ENCODE peak calls at places on chromosome X, in nine cellular contexts. D is HL-60, H is PC-3, K is left lung, I is right atrium auricular region, N is fibroblast of lung, R is body of pancreas, L is heart left ventricle, X is heart right ventricle. Z is an unnamed sample.

GRCh38 chrX:103656623-103657022 is 27.8 kb downstream of the TCEAL1 start:
- DNase-seq in D (no peak), N (peak; percentile 73), X (no peak), L (no peak), I (no peak), H (peak; percentile 95), R (no peak), K (no peak), Z (peak; percentile 62)

GRCh38 chrX:100680756-100681155 is 36.8 kb downstream of the SRPX2 start:
- DNase-seq in I (no peak), X (no peak), L (no peak), K (no peak), N (no peak), H (no peak), R (no peak), D (no peak), Z (no peak)

GRCh38 chrX:11446331-11446730 is 153.1 kb downstream of the AMELX start:
- DNase-seq in R (no peak), X (no peak), I (no peak), N (peak; percentile 83), D (no peak), K (no peak), L (no peak), H (no peak), Z (no peak)

GRCh38 chrX:27600686-27601085 is 10.5 kb downstream of the DCAF8L2 start:
- DNase-seq in L (no peak), H (peak; percentile 75), K (no peak), D (no peak), X (no peak), N (peak; percentile 33), I (no peak), R (no peak), Z (no peak)

GRCh38 chrX:10633722-10634121 is 13.3 kb upstream of the MID1 start:
- DNase-seq in D (no peak), L (peak; percentile 43), I (no peak), X (no peak), H (peak; percentile 90), K (no peak), N (peak; percentile 94), R (no peak), Z (peak; percentile 88)

GRCh38 chrX:63458981-63459380 is 107.8 kb upstream of the SPIN4 start:
- DNase-seq in L (no peak), K (no peak), I (no peak), H (no peak), R (no peak), D (no peak), X (no peak), N (no peak), Z (no peak)

GRCh38 chrX:31420711-31421151 is 348.9 kb upstream of the FTHL17 start:
- DNase-seq in D (no peak), H (no peak), N (no peak), R (no peak), K (no peak), L (no peak), X (no peak), I (no peak), Z (no peak)

GRCh38 chrX:124263743-124264142 is 68.7 kb upstream of the TEX13D start:
- DNase-seq in R (no peak), K (no peak), H (peak; percentile 18), N (no peak), L (no peak), D (peak; percentile 67), X (no peak), I (no peak), Z (no peak)

GRCh38 chrX:107485019-107485418 is 35.6 kb downstream of the FRMPD3 start:
- DNase-seq in X (no peak), N (peak; percentile 20), I (no peak), L (no peak), K (no peak), H (no peak), D (no peak), R (no peak), Z (no peak)

GRCh38 chrX:38803286-38803608 is 2.0 kb downstream of the MID1IP1 start:
- DNase-seq in X (no peak), H (no peak), K (no peak), R (no peak), I (no peak), D (no peak), L (no peak), N (no peak), Z (no peak)

GRCh38 chrX:27555514-27555913 is 34.6 kb upstream of the DCAF8L2 start:
- DNase-seq in R (no peak), D (no peak), N (peak; percentile 3), I (no peak), K (no peak), H (peak; percentile 67), X (no peak), L (no peak), Z (no peak)

GRCh38 chrX:13077168-13077567 is 32.7 kb upstream of the FAM9C start:
- DNase-seq in H (peak; percentile 56), D (peak; percentile 72), R (no peak), L (no peak), X (no peak), I (no peak), K (no peak), N (peak; percentile 37), Z (no peak)

GRCh38 chrX:43827791-43828190 is 54.5 kb downstream of the MAOB start:
- DNase-seq in N (no peak), H (no peak), D (no peak), L (no peak), X (no peak), I (no peak), K (no peak), R (no peak), Z (no peak)

GRCh38 chrX:57516491-57516890 is 75.3 kb upstream of the ZXDB start:
- DNase-seq in K (no peak), N (no peak), I (no peak), X (no peak), D (no peak), R (no peak), L (no peak), H (no peak), Z (no peak)

GRCh38 chrX:96564595-96564994 is 120.0 kb upstream of the DIAPH2 start:
- DNase-seq in H (no peak), K (no peak), D (peak; percentile 33), I (no peak), R (no peak), X (no peak), L (no peak), N (no peak), Z (no peak)

GRCh38 chrX:10010686-10011085 is 43.5 kb downstream of the CLDN34 start:
- DNase-seq in H (peak; percentile 49), R (no peak), X (no peak), D (no peak), N (peak; percentile 69), L (no peak), K (no peak), I (no peak), Z (no peak)

GRCh38 chrX:19886375-19886774 is 1.0 kb downstream of the SH3KBP1 start:
- DNase-seq in D (no peak), N (no peak), X (no peak), I (no peak), L (no peak), H (peak; percentile 4), R (no peak), K (no peak), Z (no peak)

GRCh38 chrX:65668362-65669310 is 1.2 kb downstream of the MSN start:
- DNase-seq in L (peak; percentile 87), X (peak; percentile 55), I (peak; percentile 78), H (peak; percentile 87), D (peak; percentile 57), R (no peak), N (peak; percentile 85), K (peak; percentile 77), Z (peak; percentile 50)

GRCh38 chrX:24508375-24508774 is 43.3 kb downstream of the PDK3 start:
- DNase-seq in N (no peak), I (no peak), D (no peak), L (no peak), R (no peak), H (no peak), K (no peak), X (no peak), Z (no peak)

GRCh38 chrX:134537179-134537945 is 77.4 kb downstream of the HPRT1 start:
- DNase-seq in I (no peak), D (no peak), X (no peak), R (no peak), K (no peak), N (peak; percentile 71), H (peak; percentile 56), L (no peak), Z (peak; percentile 66)

GRCh38 chrX:126165401-126165720 is 728 bp downstream of the DCAF12L2 start:
- DNase-seq in K (no peak), H (no peak), I (no peak), X (no peak), D (no peak), R (no peak), L (no peak), N (no peak), Z (no peak)

GRCh38 chrX:40531056-40531826 is 49.5 kb upstream of the ATP6AP2 start:
- DNase-seq in X (peak; percentile 13), H (no peak), K (no peak), N (no peak), I (no peak), L (no peak), D (no peak), R (no peak), Z (no peak)

GRCh38 chrX:15207384-15207783 is 62.5 kb downstream of the ASB9 start:
- DNase-seq in H (peak; percentile 16), K (no peak), N (no peak), R (no peak), D (no peak), X (no peak), I (no peak), L (no peak), Z (no peak)
- H3K27me3 ChIP-seq in H (no peaks in the 10 kb centered on the region), K (no peaks in the 10 kb centered on the region), N (no peaks in the 10 kb centered on the region), R (no peaks in the 10 kb centered on the region), D (no peaks in the 10 kb centered on the region), X (no peaks in the 10 kb centered on the region), I (no peaks in the 10 kb centered on the region), L (no peaks in the 10 kb centered on the region), Z (no peaks in the 10 kb centered on the region)

GRCh38 chrX:154460326-154460725 is 2.2 kb downstream of the PLXNA3 start:
- DNase-seq in K (no peak), R (no peak), X (no peak), L (no peak), N (no peak), H (no peak), D (no peak), I (no peak), Z (no peak)
- TF ChIP-seq CTCF in K (no peak), R (no peak), X (no peak), L (no peak), N (no peak), H (no peak), D (no peak), I (no peak), Z (peak; percentile 18)

DNA sequence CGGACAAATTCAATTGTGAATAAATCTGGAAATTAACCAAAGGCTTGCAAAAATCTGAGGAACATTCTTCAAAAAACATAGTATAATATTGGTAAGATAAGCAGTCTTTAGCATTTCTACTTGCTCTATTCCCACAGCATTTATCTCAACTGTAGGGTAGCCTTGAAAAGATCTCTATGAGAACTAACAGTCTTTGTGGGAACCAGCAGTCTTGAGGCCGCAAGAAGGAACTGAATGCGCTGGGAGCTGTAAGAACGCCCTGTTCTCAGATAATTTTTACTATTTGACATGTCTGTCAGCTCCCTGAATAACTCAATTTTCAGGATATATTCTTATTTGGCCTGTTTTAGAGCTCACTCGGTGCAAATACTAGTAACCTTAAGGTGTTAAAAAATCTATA is 519.3 kb upstream of the CXorf51A start:
- DNase-seq in R (no peak), K (no peak), I (no peak), X (no peak), N (no peak), H (no peak), L (no peak), D (no peak), Z (no peak)
- H3K27me3 ChIP-seq in R (no peaks in the 10 kb centered on the region), K (no peaks in the 10 kb centered on the region), I (no peaks in the 10 kb centered on the region), X (no peaks in the 10 kb centered on the region), N (no peaks in the 10 kb centered on the region), H (no peaks in the 10 kb centered on the region), L (no peaks in the 10 kb centered on the region), D (no peaks in the 10 kb centered on the region), Z (no peaks in the 10 kb centered on the region)

GRCh38 chrX:102341867-102342266 is 94.9 kb downstream of the NXF2 start:
- DNase-seq in N (no peak), K (no peak), X (no peak), I (no peak), R (no peak), D (no peak), L (no peak), H (peak; percentile 12), Z (no peak)
- TF ChIP-seq CTCF in N (peak; percentile 13), K (no peak), X (no peak), I (no peak), R (no peak), D (no peak), L (no peak), H (peak; percentile 41), Z (peak; percentile 37)

Z was measured in brain microvascular endothelial cell.